ENCODE peak calls at places on chromosome 6, in ten cellular contexts. K is choroid plexus epithelial cell; E is endothelial cell of umbilical vein; W is HepG2; G is H9; D is H54; I is stimulated activated CD4-positive, alpha-beta T cell treated with anti-CD3 and anti-CD28 coated beads, Interleukin-12 subunit alpha, Interleukin-12 subunit beta, amount 100 ng/mL, for 48 hours; X is activated CD4-positive, alpha-beta T cell treated with anti-CD3 and anti-CD28 coated beads, Interleukin-2, amount 50 U/mL, for 48 hours; N is activated T-cell treated with anti-CD3 and anti-CD28 coated beads for 1 hour; A is fibroblast of lung. F is an unnamed sample.

GRCh38 chr6:27168108-27168507 is 79.4 kb upstream of the PRSS16 start:
- DNase-seq in K (peak), E (no peak), W (no peak), G (no peak), D (no peak), I (no peak), X (no peak), N (no peak), A (peak), F (no peak)

GRCh38 chr6:151494235-151494950 is 576 bp downstream of the CCDC170 start:
- DNase-seq in K (peak), E (peak), W (peak), G (peak), D (no peak), I (peak), X (peak), N (no peak), A (peak), F (no peak)

GRCh38 chr6:31401403-31401802 is 2.0 kb upstream of the MICA start:
- DNase-seq in K (peak), E (peak), W (peak), G (no peak), D (no peak), I (no peak), X (no peak), N (no peak), A (peak), F (no peak)

GRCh38 chr6:45949256-45949655 is 66.4 kb downstream of the CLIC5 start:
- DNase-seq in K (peak), E (no peak), W (no peak), G (no peak), D (no peak), I (no peak), X (no peak), N (no peak), A (peak), F (no peak)

GRCh38 chr6:26304213-26305096 is 60.5 kb upstream of the BTN3A2 start:
- DNase-seq in K (peak), E (no peak), W (no peak), G (no peak), D (no peak), I (no peak), X (no peak), N (no peak), A (peak), F (no peak)

GRCh38 chr6:44649365-44650025 is 262.0 kb downstream of the CDC5L start:
- DNase-seq in K (peak), E (no peak), W (no peak), G (no peak), D (no peak), I (no peak), X (no peak), N (no peak), A (peak), F (no peak)

GRCh38 chr6:33317418-33317667 is 201 bp downstream of the ZBTB22 start:
- DNase-seq in K (no peak), E (peak), W (no peak), G (no peak), D (peak), I (no peak), X (no peak), N (no peak), A (no peak), F (no peak)

GRCh38 chr6:163415620-163416379 is 1.3 kb downstream of the QKI start:
- DNase-seq in K (peak), E (peak), W (peak), G (no peak), D (no peak), I (peak), X (peak), N (no peak), A (peak), F (no peak)

GRCh38 chr6:63442870-63443269 is 123.1 kb upstream of the LGSN start:
- DNase-seq in K (no peak), E (no peak), W (no peak), G (no peak), D (no peak), I (no peak), X (no peak), N (no peak), A (no peak), F (no peak)

GRCh38 chr6:93675856-93676255 is 256.5 kb upstream of the EPHA7 start:
- DNase-seq in K (no peak), E (no peak), W (no peak), G (no peak), D (no peak), I (no peak), X (no peak), N (no peak), A (no peak), F (no peak)

GRCh38 chr6:37667050-37667814 is 30.5 kb downstream of the MDGA1 start:
- DNase-seq in K (peak), E (no peak), W (no peak), G (no peak), D (no peak), I (no peak), X (no peak), N (no peak), A (peak), F (no peak)

GRCh38 chr6:144575327-144575726 is 290.2 kb downstream of the UTRN start:
- DNase-seq in K (no peak), E (no peak), W (no peak), G (no peak), D (no peak), I (no peak), X (no peak), N (no peak), A (no peak), F (no peak)

GRCh38 chr6:154487367-154488275 is 22.9 kb downstream of the CNKSR3 start:
- DNase-seq in K (no peak), E (no peak), W (peak), G (no peak), D (no peak), I (no peak), X (no peak), N (no peak), A (peak), F (no peak)

GRCh38 chr6:72461144-72461543 is 160.7 kb upstream of the KCNQ5 start:
- DNase-seq in K (peak), E (no peak), W (no peak), G (no peak), D (no peak), I (no peak), X (no peak), N (no peak), A (peak), F (no peak)

F was measured in effector memory CD4-positive, alpha-beta T cell.